ENCODE peak calls at places on chromosome 18, in five cellular contexts. N, P, R, Y and G are unnamed samples.
A peak's percentile ranks its signal among the peaks of the same experiment; 100 is the strongest.

GRCh38 chr18:10912790-10913560 is 236.4 kb downstream of the PIEZO2 start:
- DNase-seq in Y (peak; percentile 96), N (peak; percentile 60), P (no peak), R (no peak), G (no peak)

GRCh38 chr18:58118510-58118909 is 74.5 kb downstream of the NEDD4L start:
- DNase-seq in N (no peak), Y (no peak), P (no peak), R (no peak), G (no peak)

GRCh38 chr18:76981388-76981968 is 151.1 kb downstream of the MBP start:
- DNase-seq in Y (no peak), P (peak; percentile 58), R (no peak), N (peak; percentile 45), G (no peak)

GRCh38 chr18:10085405-10085804 is 171.6 kb downstream of the VAPA start:
- DNase-seq in P (no peak), N (no peak), R (no peak), Y (no peak), G (no peak)

GRCh38 chr18:63979409-63979908 is 9.6 kb downstream of the SERPINB8 start:
- DNase-seq in N (no peak), R (no peak), P (peak; percentile 58), Y (peak; percentile 78), G (peak; percentile 75)

GRCh38 chr18:74414951-74415515 is 42.1 kb downstream of the DIPK1C start:
- DNase-seq in N (no peak), P (no peak), R (no peak), Y (no peak), G (no peak)

GRCh38 chr18:45167631-45168225 is 447.5 kb upstream of the SLC14A2 start:
- DNase-seq in N (no peak), P (no peak), Y (no peak), R (no peak), G (no peak)

GRCh38 chr18:48486762-48487161 is 52.1 kb upstream of the CTIF start:
- DNase-seq in R (no peak), N (no peak), P (no peak), Y (no peak), G (no peak)

GRCh38 chr18:12027046-12027445 is 45.7 kb downstream of the IMPA2 start:
- DNase-seq in P (no peak), N (no peak), R (no peak), Y (no peak), G (no peak)

GRCh38 chr18:50099725-50100414 is 95.1 kb downstream of the MYO5B start:
- DNase-seq in R (no peak), P (no peak), Y (no peak), N (no peak), G (no peak)